ENCODE peak calls at places on chromosomes 16 and 17, in four cellular contexts. G, P, F and E are unnamed samples.
A peak's percentile ranks its signal among the peaks of the same experiment; 100 is the strongest.

GRCh38 chr17:9195961-9196668 is 174.8 kb downstream of the NTN1 start:
- DNase-seq in G (no peak), P (no peak), F (no peak), E (no peak)

GRCh38 chr16:87926246-87927194 is 9.8 kb downstream of the CA5A start:
- DNase-seq in G (no peak), P (peak; percentile 60), F (no peak), E (no peak)

GRCh38 chr16:57824880-57825279 is 22.6 kb upstream of the KIFC3 start:
- DNase-seq in G (no peak), P (no peak), F (no peak), E (no peak)

GRCh38 chr17:28953444-28954118 is 2.3 kb upstream of the PHF12 start:
- DNase-seq in G (peak; percentile 19), P (peak; percentile 58), F (no peak), E (no peak)

GRCh38 chr17:19579867-19580565 is 46.4 kb downstream of the SLC47A1 start:
- DNase-seq in G (no peak), P (no peak), F (no peak), E (no peak)

GRCh38 chr17:37413875-37414519 is 7.3 kb downstream of the TADA2A start:
- DNase-seq in G (no peak), P (no peak), F (no peak), E (no peak)

GRCh38 chr16:85611205-85611454 is 2.0 kb upstream of the GSE1 start:
- DNase-seq in G (no peak), P (no peak), F (no peak), E (no peak)

GRCh38 chr17:45688353-45688752 is 95.8 kb upstream of the CRHR1 start:
- DNase-seq in G (no peak), P (no peak), F (no peak), E (no peak)

GRCh38 chr17:48505788-48506187 is 25.0 kb downstream of the HOXB1 start:
- DNase-seq in G (no peak), P (no peak), F (peak; percentile 47), E (no peak)

GRCh38 chr17:62790554-62790953 is 17.6 kb downstream of the MARCHF10 start:
- DNase-seq in G (no peak), P (no peak), F (no peak), E (peak; percentile 14)

GRCh38 chr17:68613739-68614298 is 12.7 kb upstream of the FAM20A start:
- DNase-seq in G (no peak), P (no peak), F (no peak), E (no peak)

GRCh38 chr17:27940503-27940902 is 47.3 kb upstream of the LYRM9 start:
- DNase-seq in G (no peak), P (no peak), F (no peak), E (no peak)

GRCh38 chr17:29169806-29170591 is 10.2 kb downstream of the MYO18A start:
- DNase-seq in G (no peak), P (no peak), F (no peak), E (no peak)

GRCh38 chr17:75454193-75454592 is 2.2 kb upstream of the TMEM94 start:
- DNase-seq in G (no peak), P (no peak), F (no peak), E (no peak)

GRCh38 chr17:57900991-57901743 is 51.3 kb upstream of the MRPS23 start:
- DNase-seq in G (no peak), P (no peak), F (no peak), E (no peak)

GRCh38 chr17:78128616-78129384 is at the start of gene TMC6:
- DNase-seq in G (peak; percentile 36), P (peak; percentile 65), F (peak; percentile 45), E (no peak)

GRCh38 chr16:50257876-50258275 is 8.5 kb upstream of the ADCY7 start:
- DNase-seq in G (no peak), P (no peak), F (no peak), E (no peak)

GRCh38 chr16:21568502-21569189 is 30.7 kb upstream of the METTL9 start:
- DNase-seq in G (no peak), P (no peak), F (no peak), E (no peak)

GRCh38 chr16:57916735-57917450 is 54.0 kb downstream of the CNGB1 start:
- DNase-seq in G (no peak), P (no peak), F (no peak), E (no peak)

GRCh38 chr17:78883533-78884131 is 19.4 kb downstream of the CEP295NL start:
- DNase-seq in G (no peak), P (no peak), F (no peak), E (peak; percentile 60)

GRCh38 chr17:58764373-58764772 is 8.7 kb downstream of the PPM1E start:
- DNase-seq in G (no peak), P (no peak), F (no peak), E (no peak)

GRCh38 chr16:75420987-75421819 is 12.1 kb downstream of the CFDP1 start:
- DNase-seq in G (no peak), P (no peak), F (no peak), E (peak; percentile 75)

GRCh38 chr17:70713694-70714093 is 544.4 kb downstream of the KCNJ2 start:
- DNase-seq in G (no peak), P (no peak), F (no peak), E (no peak)

GRCh38 chr17:72166040-72166439 is 45.2 kb downstream of the SOX9 start:
- DNase-seq in G (no peak), P (no peak), F (no peak), E (no peak)

GRCh38 chr17:81714412-81715106 is 2.5 kb downstream of the SLC25A10 start:
- DNase-seq in G (no peak), P (no peak), F (no peak), E (no peak)

GRCh38 chr17:5943991-5944390 is 126.2 kb upstream of the WSCD1 start:
- DNase-seq in G (no peak), P (no peak), F (no peak), E (no peak)

GRCh38 chr16:58333937-58334336 is 39.1 kb upstream of the PRSS54 start:
- DNase-seq in G (no peak), P (no peak), F (no peak), E (no peak)